ENCODE peak calls at places on chromosomes 5 and 9, in five cellular contexts. T, I, R, L and J are unnamed samples.

GRCh38 chr5:123795688-123796087 is 283.7 kb downstream of the CSNK1G3 start:
- DNase-seq in T (no peak), I (no peak), R (no peak), L (peak; percentile 51), J (no peak)

GRCh38 chr9:133875131-133875530 is 117.0 kb downstream of the VAV2 start:
- DNase-seq in T (no peak), I (no peak), R (no peak), L (no peak), J (no peak)

GRCh38 chr9:99594056-99594780 is 227.5 kb upstream of the NR4A3 start:
- DNase-seq in T (no peak), I (no peak), R (no peak), L (no peak), J (no peak)

GRCh38 chr5:166561759-166562158 is 1729.7 kb upstream of the WWC1 start:
- DNase-seq in T (no peak), I (no peak), R (no peak), L (no peak), J (no peak)

GRCh38 chr9:114235113-114235589 is 79.8 kb downstream of the COL27A1 start:
- DNase-seq in T (no peak), I (no peak), R (peak; percentile 39), L (no peak), J (no peak)

GRCh38 chr5:30607301-30607700 is 586.2 kb upstream of the CDH6 start:
- DNase-seq in T (no peak), I (no peak), R (no peak), L (peak; percentile 0), J (peak; percentile 29)

GRCh38 chr9:88972401-88972800 is 18.9 kb upstream of the S1PR3 start:
- DNase-seq in T (no peak), I (no peak), R (no peak), L (no peak), J (no peak)

GRCh38 chr9:93525476-93525875 is 50.9 kb upstream of the PHF2 start:
- DNase-seq in T (no peak), I (no peak), R (peak; percentile 7), L (peak; percentile 34), J (no peak)

GRCh38 chr9:99859395-99859980 is 37.8 kb downstream of the NR4A3 start:
- DNase-seq in T (no peak), I (no peak), R (peak; percentile 64), L (peak; percentile 19), J (no peak)

GRCh38 chr5:180636403-180637075 is 12.9 kb downstream of the FLT4 start:
- DNase-seq in T (no peak), I (no peak), R (no peak), L (peak; percentile 79), J (no peak)

GRCh38 chr5:72166070-72166979 is 59.0 kb downstream of the MAP1B start:
- DNase-seq in T (no peak), I (no peak), R (peak; percentile 80), L (peak; percentile 83), J (peak; percentile 13)

GRCh38 chr9:82987790-82988189 is 75.2 kb downstream of the RASEF start:
- DNase-seq in T (no peak), I (no peak), R (no peak), L (no peak), J (no peak)

GRCh38 chr5:68130253-68130652 is 85.3 kb upstream of the PIK3R1 start:
- DNase-seq in T (no peak), I (no peak), R (no peak), L (no peak), J (no peak)

GRCh38 chr5:64181440-64181839 is 15.8 kb downstream of the RNF180 start:
- DNase-seq in T (no peak), I (no peak), R (no peak), L (no peak), J (no peak)

GRCh38 chr5:42579320-42579719 is 156.1 kb downstream of the GHR start:
- DNase-seq in T (no peak), I (no peak), R (no peak), L (no peak), J (no peak)

GRCh38 chr5:119400248-119400647 is 44.4 kb downstream of the TNFAIP8 start:
- DNase-seq in T (no peak), I (no peak), R (no peak), L (peak; percentile 76), J (no peak)

GRCh38 chr5:157387683-157388093 is 72.3 kb upstream of the NIPAL4 start:
- DNase-seq in T (no peak), I (no peak), R (no peak), L (peak; percentile 98), J (no peak)

GRCh38 chr9:126157826-126158431 is 168.7 kb upstream of the MVB12B start:
- DNase-seq in T (no peak), I (no peak), R (no peak), L (no peak), J (no peak)

GRCh38 chr5:91283326-91283725 is 99.8 kb downstream of the ARRDC3 start:
- DNase-seq in T (no peak), I (no peak), R (no peak), L (no peak), J (no peak)

DNA sequence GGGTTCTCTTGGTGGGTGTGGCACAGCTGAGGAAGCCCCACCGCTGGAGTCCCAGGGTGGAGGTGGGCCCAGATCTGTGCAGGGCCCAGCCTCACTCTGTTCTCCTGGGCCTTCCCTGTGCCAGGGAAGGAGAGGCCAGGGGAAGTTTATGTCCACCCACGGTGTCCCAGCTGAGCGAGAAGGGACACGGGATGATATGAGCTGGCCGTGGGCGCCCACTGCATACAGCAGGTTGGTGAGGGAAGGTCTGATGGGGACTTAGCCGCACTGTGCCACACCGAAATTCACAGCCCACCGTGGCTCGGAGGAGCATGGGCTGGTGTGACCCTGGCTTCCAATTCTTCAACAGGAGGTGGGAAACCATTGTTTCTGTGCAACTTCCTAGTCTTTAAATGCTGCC is 33.9 kb downstream of the UNC5A start:
- DNase-seq in T (no peak), I (no peak), R (no peak), L (no peak), J (no peak)
- H3K27ac ChIP-seq in T (no peak overlapping the region), I (no peak overlapping the region), R (no peak overlapping the region), L (no peak overlapping the region), J (no peak overlapping the region)

DNA sequence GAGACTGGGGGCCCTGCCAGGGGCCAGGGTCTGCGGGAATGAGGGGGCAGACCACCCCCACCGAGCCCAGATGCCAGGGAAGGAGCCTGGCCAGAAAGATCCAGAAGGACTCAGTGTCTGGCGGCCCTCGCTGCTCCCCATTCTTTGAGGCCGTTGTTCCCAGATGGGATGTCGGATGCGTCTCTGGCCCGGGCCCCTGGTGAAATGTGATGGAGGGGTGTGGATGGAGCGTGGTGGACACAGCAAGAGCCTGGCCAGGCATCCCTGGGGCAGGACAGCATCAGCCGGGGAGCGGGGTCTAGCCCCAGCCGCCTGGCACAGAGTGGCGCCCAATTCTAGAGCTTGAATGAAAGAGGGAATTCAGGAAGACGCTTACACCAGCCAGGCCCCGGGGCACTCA is 46.2 kb upstream of the NKD2 start:
- DNase-seq in T (no peak), I (no peak), R (no peak), L (no peak), J (no peak)
- H3K27me3 ChIP-seq in T (peaks cover 11% of the 10 kb centered on the region), I (no peaks in the 10 kb centered on the region), R (peaks cover under 1% of the 10 kb centered on the region), L (peaks cover 2% of the 10 kb centered on the region), J (no peaks in the 10 kb centered on the region)

GRCh38 chr5:168073311-168073710 is 218.1 kb upstream of the WWC1 start:
- DNase-seq in T (no peak), I (no peak), R (no peak), L (no peak), J (no peak)

GRCh38 chr5:168072665-168073064 is 218.8 kb upstream of the WWC1 start:
- DNase-seq in T (no peak), I (no peak), R (no peak), L (no peak), J (no peak)

GRCh38 chr5:168066536-168067208 is 224.8 kb upstream of the WWC1 start:
- DNase-seq in T (no peak), I (no peak), R (no peak), L (peak; percentile 54), J (no peak)

GRCh38 chr5:168073991-168074800 is 217.2 kb upstream of the WWC1 start:
- DNase-seq in T (no peak), I (no peak), R (no peak), L (peak; percentile 95), J (no peak)

GRCh38 chr5:168070761-168071160 is 220.7 kb upstream of the WWC1 start:
- DNase-seq in T (no peak), I (no peak), R (no peak), L (no peak), J (no peak)
- H3K4me1 ChIP-seq in T (no peaks in the 10 kb centered on the region), I (no peaks in the 10 kb centered on the region), R (no peaks in the 10 kb centered on the region), L (no peaks in the 10 kb centered on the region), J (no peaks in the 10 kb centered on the region)

GRCh38 chr5:137287564-137287963 is 211.6 kb downstream of the SPOCK1 start:
- DNase-seq in T (no peak), I (no peak), R (no peak), L (no peak), J (no peak)
- H3K27ac ChIP-seq in T (no peak overlapping the region), I (no peak overlapping the region), R (no peak overlapping the region), L (no peak overlapping the region), J (no peak overlapping the region)

DNA sequence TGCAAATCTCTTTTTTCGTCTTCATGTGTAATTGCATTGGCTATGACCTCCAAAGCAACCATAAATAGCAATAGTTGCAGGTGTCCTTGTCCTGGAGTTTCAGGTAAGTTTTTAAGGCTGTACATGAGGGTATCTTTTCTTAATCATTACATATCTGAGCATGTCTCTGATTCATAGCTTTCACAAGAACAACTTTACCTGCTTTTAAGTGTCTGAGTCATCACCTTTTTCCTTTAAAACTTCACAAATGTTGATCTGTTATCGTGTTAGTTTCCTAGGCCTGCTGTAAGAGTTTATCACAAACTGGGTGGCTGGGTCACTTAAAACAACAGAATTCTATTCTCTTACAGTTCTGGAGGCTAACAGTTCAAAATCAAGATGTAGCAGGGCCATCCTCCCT is 13.8 kb downstream of the GARNL3 start:
- DNase-seq in T (no peak), I (no peak), R (no peak), L (no peak), J (no peak)
- H3K27me3 ChIP-seq in T (no peaks in the 10 kb centered on the region), I (no peaks in the 10 kb centered on the region), R (no peaks in the 10 kb centered on the region), L (no peaks in the 10 kb centered on the region), J (no peaks in the 10 kb centered on the region)

GRCh38 chr9:132851421-132851792 is 26.7 kb downstream of the AK8 start:
- DNase-seq in T (no peak), I (no peak), R (no peak), L (no peak), J (no peak)
- H3K4me1 ChIP-seq in T (no peaks in the 10 kb centered on the region), I (no peaks in the 10 kb centered on the region), R (no peaks in the 10 kb centered on the region), L (no peaks in the 10 kb centered on the region), J (no peaks in the 10 kb centered on the region)

DNA sequence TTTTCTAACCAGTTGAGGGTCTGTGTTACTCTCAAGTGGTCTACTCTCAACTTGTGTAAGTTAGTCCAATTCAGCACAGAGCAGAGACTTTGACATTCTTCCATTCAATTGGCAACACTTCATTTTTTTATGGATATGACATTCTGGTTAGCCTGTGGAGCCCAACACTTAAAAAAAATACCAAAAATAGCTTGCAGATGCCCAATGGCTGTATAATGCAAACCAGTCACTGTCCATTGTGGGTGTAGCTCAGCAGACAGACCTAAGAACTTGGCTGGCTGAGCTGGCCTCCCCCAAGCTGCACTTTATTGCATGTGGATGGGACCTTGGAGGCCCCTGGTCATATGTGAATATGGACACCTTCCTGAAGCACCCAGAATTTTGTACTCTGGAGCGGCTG is 103.2 kb downstream of the DPYSL3 start:
- DNase-seq in T (no peak), I (no peak), R (no peak), L (no peak), J (no peak)
- H3K27ac ChIP-seq in T (no peak overlapping the region), I (no peak overlapping the region), R (no peak overlapping the region), L (no peak overlapping the region), J (no peak overlapping the region)